ENCODE peak calls at places on chromosomes 11 and 22, in nine cellular contexts. X, B, H, D, N, G, U, Q and J are unnamed samples.

GRCh38 chr22:27996981-27997380 is 77.9 kb upstream of the PITPNB start:
- DNase-seq in X (no peak), B (peak), H (no peak), D (no peak), N (no peak), G (no peak), U (no peak), Q (no peak), J (no peak)

GRCh38 chr11:63489879-63490278 is 1.1 kb downstream of the PLAAT5 start:
- DNase-seq in X (no peak), B (no peak), H (no peak), D (no peak), N (no peak), G (no peak), U (no peak), Q (no peak), J (no peak)

GRCh38 chr11:67820079-67820478 is 145.7 kb upstream of the ALDH3B2 start:
- DNase-seq in X (no peak), B (no peak), H (no peak), D (no peak), N (no peak), G (no peak), U (no peak), Q (no peak), J (no peak)

GRCh38 chr22:22605074-22605404 is 39.4 kb upstream of the GGTLC2 start:
- DNase-seq in X (no peak), B (no peak), H (no peak), D (no peak), N (no peak), G (no peak), U (no peak), Q (no peak), J (no peak)

GRCh38 chr11:31903225-31904074 is 92.3 kb upstream of the PAX6 start:
- DNase-seq in X (no peak), B (no peak), H (no peak), D (no peak), N (no peak), G (peak), U (no peak), Q (no peak), J (no peak)

GRCh38 chr11:2314525-2315394 is 12.9 kb downstream of the TSPAN32 start:
- DNase-seq in X (peak), B (peak), H (peak), D (no peak), N (no peak), G (peak), U (no peak), Q (no peak), J (no peak)

GRCh38 chr22:19974233-19974861 is 32.7 kb upstream of the TXNRD2 start:
- DNase-seq in X (no peak), B (peak), H (peak), D (no peak), N (no peak), G (no peak), U (no peak), Q (peak), J (no peak)

GRCh38 chr22:48478124-48478523 is 1349.5 kb downstream of the BRD1 start:
- DNase-seq in X (no peak), B (no peak), H (no peak), D (no peak), N (peak), G (no peak), U (no peak), Q (no peak), J (no peak)

GRCh38 chr11:36086366-36086765 is 142.5 kb downstream of the LDLRAD3 start:
- DNase-seq in X (no peak), B (no peak), H (no peak), D (peak), N (no peak), G (no peak), U (no peak), Q (no peak), J (no peak)

GRCh38 chr11:13277719-13278619 is at the start of gene BMAL1:
- DNase-seq in X (peak), B (no peak), H (peak), D (peak), N (no peak), G (peak), U (peak), Q (peak), J (peak)

GRCh38 chr11:69396051-69396947 is 85.2 kb upstream of the LINC01488 start:
- DNase-seq in X (no peak), B (no peak), H (no peak), D (no peak), N (no peak), G (peak), U (no peak), Q (no peak), J (no peak)

GRCh38 chr11:72782081-72782920 is 11.5 kb downstream of the STARD10 start:
- DNase-seq in X (no peak), B (no peak), H (no peak), D (no peak), N (no peak), G (peak), U (no peak), Q (no peak), J (no peak)

GRCh38 chr22:17678817-17679385 is 40.3 kb downstream of the BCL2L13 start:
- DNase-seq in X (no peak), B (no peak), H (no peak), D (no peak), N (no peak), G (no peak), U (no peak), Q (no peak), J (no peak)

GRCh38 chr11:62879554-62879953 is 1.1 kb upstream of the SLC3A2 start:
- DNase-seq in X (no peak), B (no peak), H (peak), D (no peak), N (no peak), G (no peak), U (no peak), Q (no peak), J (no peak)

GRCh38 chr11:66853242-66854229 is 3.3 kb upstream of the LRFN4 start:
- DNase-seq in X (no peak), B (no peak), H (no peak), D (no peak), N (no peak), G (no peak), U (no peak), Q (no peak), J (no peak)

GRCh38 chr22:46336119-46337078 is 885 bp downstream of the TRMU start:
- DNase-seq in X (no peak), B (no peak), H (peak), D (no peak), N (no peak), G (no peak), U (peak), Q (peak), J (no peak)

GRCh38 chr11:133819916-133820315 is 25.4 kb downstream of the SPATA19 start:
- DNase-seq in X (no peak), B (no peak), H (no peak), D (no peak), N (no peak), G (no peak), U (no peak), Q (no peak), J (no peak)

GRCh38 chr11:120272303-120272702 is 32.4 kb downstream of the POU2F3 start:
- DNase-seq in X (no peak), B (peak), H (no peak), D (no peak), N (no peak), G (no peak), U (no peak), Q (no peak), J (no peak)

GRCh38 chr22:23064381-23065068 is 5.8 kb upstream of the GNAZ start:
- DNase-seq in X (no peak), B (no peak), H (no peak), D (peak), N (peak), G (peak), U (no peak), Q (no peak), J (no peak)